ENCODE peak calls at places on chromosomes 12 and 14, in six cellular contexts. J, F, Q, X, E and A are unnamed samples.

GRCh38 chr12:132367401-132367851 is 38.0 kb upstream of the GALNT9 start:
- DNase-seq in J (no peak), F (no peak), Q (peak; percentile 70), X (peak; percentile 15), E (no peak), A (no peak)

GRCh38 chr14:62143235-62143634 is 381.0 kb downstream of the SNAPC1 start:
- DNase-seq in J (peak; percentile 46), F (no peak), Q (no peak), X (peak; percentile 54), E (peak; percentile 62), A (no peak)

GRCh38 chr12:65892905-65893304 is 68.6 kb downstream of the HMGA2 start:
- DNase-seq in J (peak; percentile 76), F (peak; percentile 66), Q (no peak), X (peak; percentile 72), E (peak; percentile 79), A (peak; percentile 20)

GRCh38 chr12:89179983-89180382 is 172.3 kb downstream of the DUSP6 start:
- DNase-seq in J (peak; percentile 95), F (peak; percentile 94), Q (no peak), X (peak; percentile 97), E (peak; percentile 78), A (no peak)

GRCh38 chr12:15522574-15523187 is 200.4 kb downstream of the PTPRO start:
- DNase-seq in J (peak; percentile 50), F (no peak), Q (no peak), X (peak; percentile 73), E (peak; percentile 56), A (peak; percentile 29)

GRCh38 chr14:29235991-29236390 is 469.4 kb downstream of the FOXG1 start:
- DNase-seq in J (no peak), F (no peak), Q (no peak), X (peak; percentile 49), E (peak; percentile 33), A (no peak)

GRCh38 chr14:51507556-51508511 is 143.9 kb upstream of the FRMD6 start:
- DNase-seq in J (peak; percentile 90), F (peak; percentile 54), Q (peak; percentile 64), X (peak; percentile 63), E (peak; percentile 84), A (no peak)

GRCh38 chr12:28966049-28966778 is 182.9 kb upstream of the FAR2 start:
- DNase-seq in J (no peak), F (no peak), Q (no peak), X (peak; percentile 86), E (peak; percentile 44), A (no peak)

GRCh38 chr12:15443611-15444010 is 121.3 kb downstream of the PTPRO start:
- DNase-seq in J (no peak), F (no peak), Q (no peak), X (no peak), E (no peak), A (no peak)

GRCh38 chr12:65656904-65657351 is 167.4 kb upstream of the HMGA2 start:
- DNase-seq in J (peak; percentile 98), F (peak; percentile 98), Q (no peak), X (peak; percentile 90), E (peak; percentile 99), A (peak; percentile 6)

GRCh38 chr12:42742691-42743090 is 153.1 kb upstream of the PRICKLE1 start:
- DNase-seq in J (peak; percentile 17), F (no peak), Q (no peak), X (no peak), E (no peak), A (no peak)

GRCh38 chr12:79938843-79939242 is 3.9 kb upstream of the PPP1R12A start:
- DNase-seq in J (no peak), F (no peak), Q (no peak), X (no peak), E (no peak), A (no peak)

GRCh38 chr14:101814869-101815268 is 53.4 kb downstream of the PPP2R5C start:
- DNase-seq in J (no peak), F (no peak), Q (no peak), X (no peak), E (no peak), A (no peak)

GRCh38 chr12:58895053-58895452 is 25.3 kb downstream of the LRIG3 start:
- DNase-seq in J (no peak), F (no peak), Q (no peak), X (no peak), E (no peak), A (no peak)

GRCh38 chr14:102516531-102517411 is 7.2 kb upstream of the ANKRD9 start:
- DNase-seq in J (no peak), F (no peak), Q (peak; percentile 82), X (no peak), E (peak; percentile 21), A (peak; percentile 90)

GRCh38 chr12:58509116-58509885 is 411.0 kb downstream of the LRIG3 start:
- DNase-seq in J (peak; percentile 18), F (no peak), Q (no peak), X (peak; percentile 77), E (peak; percentile 78), A (no peak)

GRCh38 chr12:132852496-132852895 is 23.8 kb upstream of the GOLGA3 start:
- DNase-seq in J (no peak), F (no peak), Q (no peak), X (no peak), E (no peak), A (no peak)

GRCh38 chr12:4280351-4281163 is 7.0 kb downstream of the CCND2 start:
- DNase-seq in J (no peak), F (no peak), Q (peak; percentile 74), X (no peak), E (no peak), A (no peak)

GRCh38 chr12:69002969-69003368 is 70.0 kb upstream of the CPM start:
- DNase-seq in J (no peak), F (no peak), Q (no peak), X (no peak), E (no peak), A (no peak)

GRCh38 chr12:91347686-91348085 is 165.1 kb upstream of the DCN start:
- DNase-seq in J (peak; percentile 92), F (no peak), Q (no peak), X (no peak), E (no peak), A (no peak)

GRCh38 chr12:107126688-107127481 is 33.5 kb upstream of the CRY1 start:
- DNase-seq in J (peak; percentile 39), F (no peak), Q (no peak), X (peak; percentile 29), E (peak; percentile 12), A (no peak)

GRCh38 chr14:24395609-24396580 is 2.9 kb upstream of the NYNRIN start:
- DNase-seq in J (no peak), F (no peak), Q (no peak), X (peak; percentile 25), E (no peak), A (no peak)

GRCh38 chr12:43826681-43827458 is 9.0 kb upstream of the TMEM117 start:
- DNase-seq in J (peak; percentile 35), F (no peak), Q (no peak), X (no peak), E (no peak), A (no peak)

GRCh38 chr14:88163731-88164255 is 158.9 kb downstream of the GPR65 start:
- DNase-seq in J (no peak), F (no peak), Q (no peak), X (no peak), E (no peak), A (no peak)

GRCh38 chr14:88166616-88167015 is 156.5 kb downstream of the KCNK10 start:
- DNase-seq in J (peak; percentile 7), F (no peak), Q (no peak), X (no peak), E (peak; percentile 4), A (no peak)

GRCh38 chr14:88168025-88168424 is 155.0 kb downstream of the KCNK10 start:
- DNase-seq in J (no peak), F (no peak), Q (no peak), X (no peak), E (no peak), A (no peak)

GRCh38 chr14:88168498-88169165 is 154.4 kb downstream of the KCNK10 start:
- DNase-seq in J (peak; percentile 25), F (peak; percentile 21), Q (no peak), X (peak; percentile 63), E (peak; percentile 15), A (peak; percentile 67)

DNA sequence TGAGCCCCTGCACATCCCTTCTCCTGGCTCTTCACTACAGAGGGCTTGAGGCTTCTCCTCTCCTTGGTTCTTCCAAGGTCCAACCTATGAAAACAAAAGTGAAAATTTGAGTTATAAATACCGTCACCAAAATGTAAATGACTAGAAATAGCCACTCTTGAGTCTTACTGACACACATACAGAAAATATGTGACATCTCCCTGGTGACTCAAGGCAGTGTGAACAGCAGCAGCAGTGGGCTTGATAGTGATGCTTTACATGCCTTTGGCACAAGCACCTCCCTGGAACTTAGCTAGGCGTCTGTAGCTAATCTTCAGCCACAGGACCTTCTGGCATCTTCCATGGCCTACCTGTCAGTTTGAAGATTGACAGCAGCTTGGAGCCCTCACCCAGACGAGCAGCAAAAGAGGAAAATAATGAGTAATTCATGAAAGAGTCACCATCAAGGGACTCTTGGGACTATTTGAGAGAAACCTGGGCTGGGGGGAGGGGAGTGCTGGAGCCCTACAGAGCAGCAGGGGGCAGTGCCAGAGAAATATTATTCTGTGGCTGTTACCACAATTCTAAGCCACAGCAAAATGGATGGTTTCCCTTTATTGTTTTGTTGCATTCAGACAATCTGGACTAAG is 158.0 kb downstream of the KCNK10 start:
- DNase-seq in J (no peak), F (no peak), Q (no peak), X (no peak), E (no peak), A (no peak)
- TF ChIP-seq CTCF in J (no peak), F (no peak), Q (no peak), X (no peak), E (no peak), A (no peak)

GRCh38 chr12:30985814-30986452 is 59.4 kb downstream of the TSPAN11 start:
- DNase-seq in J (peak; percentile 53), F (no peak), Q (peak; percentile 74), X (peak; percentile 60), E (peak; percentile 61), A (peak; percentile 74)
- TF ChIP-seq CTCF in J (peak; percentile 94), F (peak; percentile 93), Q (peak; percentile 60), X (peak; percentile 86), E (peak; percentile 96), A (peak; percentile 43)

DNA sequence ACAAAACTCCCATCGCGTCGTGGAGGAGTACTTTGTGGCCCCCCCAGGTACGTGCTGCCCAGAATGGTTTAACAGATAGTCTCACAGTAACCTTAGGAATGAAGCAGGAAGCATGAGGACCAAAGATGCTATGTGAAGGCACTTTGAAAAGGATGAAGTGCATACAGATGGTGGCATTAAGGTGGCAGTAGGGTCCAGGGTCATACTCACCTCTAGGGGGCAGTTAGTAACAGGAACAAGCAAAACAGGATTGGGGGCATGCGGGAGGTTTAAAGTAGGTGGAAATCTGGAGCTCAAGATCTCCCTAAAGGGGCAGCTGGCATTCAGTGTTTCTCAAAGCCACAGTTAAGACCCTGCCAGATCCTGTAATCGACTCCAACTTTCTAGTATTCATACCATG is 10.9 kb downstream of the GATC start:
- DNase-seq in J (no peak), F (no peak), Q (no peak), X (peak; percentile 20), E (no peak), A (no peak)
- TF ChIP-seq CTCF in J (peak; percentile 39), F (peak; percentile 54), Q (no peak), X (peak; percentile 37), E (peak; percentile 40), A (no peak)

DNA sequence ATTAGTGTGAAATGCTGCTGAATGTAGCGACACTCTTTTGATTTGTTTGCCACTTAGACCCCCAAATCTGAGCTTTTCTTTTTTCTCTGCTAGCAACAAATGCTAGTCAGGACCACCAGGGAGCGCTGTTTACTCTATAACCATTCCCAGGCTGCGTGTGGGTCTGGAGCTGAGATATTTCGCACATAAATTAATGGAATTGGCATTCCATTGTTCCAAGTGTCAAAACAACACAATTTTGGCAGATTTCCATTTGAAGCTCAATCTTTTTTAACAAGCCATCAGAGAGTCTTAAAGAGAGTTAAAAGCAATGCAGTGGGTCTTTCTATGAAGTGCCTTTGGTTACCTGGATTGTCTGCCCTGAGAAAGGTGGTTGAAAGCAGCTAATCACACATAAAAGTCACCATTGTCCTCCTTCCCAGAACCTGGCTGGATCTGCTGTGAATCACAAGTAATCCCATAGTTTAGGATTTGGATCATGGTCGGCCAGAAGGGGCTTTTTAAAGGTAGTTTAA is 7.4 kb upstream of the TMEM132C start:
- DNase-seq in J (no peak), F (no peak), Q (no peak), X (peak; percentile 3), E (peak; percentile 2), A (peak; percentile 48)
- TF ChIP-seq CTCF in J (peak; percentile 54), F (peak; percentile 41), Q (peak; percentile 70), X (peak; percentile 24), E (peak; percentile 45), A (peak; percentile 41)